ENCODE peak calls at places on chromosome X, in nine cellular contexts. One of them, this sample, is unnamed.

GRCh38 chrX:3166670-3167455 is 125.6 kb downstream of the ARSF start:
- DNase-seq in left ventricle myocardium superior: no peak
- DNase-seq in HCEC 1CT: peak
- DNase-seq in tibial artery: no peak
- DNase-seq in neuronal stem cell: no peak
- DNase-seq in ecto neural progenitor cell: no peak
- DNase-seq in stimulated activated CD4-positive, alpha-beta T cell treated with anti-CD3 and anti-CD28 coated beads, Interleukin-1b, Interleukin-23, amount 100 ng/mL, for 48 hours: no peak
- DNase-seq in OCI-LY7: no peak
- DNase-seq in cardiac muscle cell: no peak
- DNase-seq in this sample: no peak

GRCh38 chrX:2427737-2428136 is 73.0 kb downstream of the DHRSX start:
- DNase-seq in left ventricle myocardium superior: no peak
- DNase-seq in HCEC 1CT: no peak
- DNase-seq in tibial artery: no peak
- DNase-seq in neuronal stem cell: no peak
- DNase-seq in ecto neural progenitor cell: no peak
- DNase-seq in stimulated activated CD4-positive, alpha-beta T cell treated with anti-CD3 and anti-CD28 coated beads, Interleukin-1b, Interleukin-23, amount 100 ng/mL, for 48 hours: no peak
- DNase-seq in OCI-LY7: no peak
- DNase-seq in cardiac muscle cell: no peak
- DNase-seq in this sample: no peak

GRCh38 chrX:118116308-118117068 is at the start of gene KLHL13:
- DNase-seq in left ventricle myocardium superior: peak
- DNase-seq in HCEC 1CT: no peak
- DNase-seq in tibial artery: peak
- DNase-seq in neuronal stem cell: peak
- DNase-seq in ecto neural progenitor cell: peak
- DNase-seq in stimulated activated CD4-positive, alpha-beta T cell treated with anti-CD3 and anti-CD28 coated beads, Interleukin-1b, Interleukin-23, amount 100 ng/mL, for 48 hours: peak
- DNase-seq in OCI-LY7: no peak
- DNase-seq in cardiac muscle cell: peak
- DNase-seq in this sample: peak

GRCh38 chrX:37594755-37595382 is 23.4 kb downstream of the LANCL3 start:
- DNase-seq in left ventricle myocardium superior: no peak
- DNase-seq in HCEC 1CT: no peak
- DNase-seq in tibial artery: no peak
- DNase-seq in neuronal stem cell: no peak
- DNase-seq in ecto neural progenitor cell: no peak
- DNase-seq in stimulated activated CD4-positive, alpha-beta T cell treated with anti-CD3 and anti-CD28 coated beads, Interleukin-1b, Interleukin-23, amount 100 ng/mL, for 48 hours: no peak
- DNase-seq in OCI-LY7: no peak
- DNase-seq in cardiac muscle cell: no peak
- DNase-seq in this sample: no peak

GRCh38 chrX:69229436-69229835 is 64.2 kb upstream of the PJA1 start:
- DNase-seq in left ventricle myocardium superior: no peak
- DNase-seq in HCEC 1CT: peak
- DNase-seq in tibial artery: no peak
- DNase-seq in neuronal stem cell: no peak
- DNase-seq in ecto neural progenitor cell: no peak
- DNase-seq in stimulated activated CD4-positive, alpha-beta T cell treated with anti-CD3 and anti-CD28 coated beads, Interleukin-1b, Interleukin-23, amount 100 ng/mL, for 48 hours: no peak
- DNase-seq in OCI-LY7: no peak
- DNase-seq in cardiac muscle cell: no peak
- DNase-seq in this sample: no peak

GRCh38 chrX:21740329-21741274 is 17.3 kb downstream of the SMPX start:
- DNase-seq in left ventricle myocardium superior: peak
- DNase-seq in HCEC 1CT: no peak
- DNase-seq in tibial artery: peak
- DNase-seq in neuronal stem cell: no peak
- DNase-seq in ecto neural progenitor cell: no peak
- DNase-seq in stimulated activated CD4-positive, alpha-beta T cell treated with anti-CD3 and anti-CD28 coated beads, Interleukin-1b, Interleukin-23, amount 100 ng/mL, for 48 hours: no peak
- DNase-seq in OCI-LY7: no peak
- DNase-seq in cardiac muscle cell: peak
- DNase-seq in this sample: no peak

GRCh38 chrX:45850197-45850774 is 649.6 kb upstream of the DIPK2B start:
- DNase-seq in left ventricle myocardium superior: no peak
- DNase-seq in HCEC 1CT: no peak
- DNase-seq in tibial artery: no peak
- DNase-seq in neuronal stem cell: no peak
- DNase-seq in ecto neural progenitor cell: peak
- DNase-seq in stimulated activated CD4-positive, alpha-beta T cell treated with anti-CD3 and anti-CD28 coated beads, Interleukin-1b, Interleukin-23, amount 100 ng/mL, for 48 hours: peak
- DNase-seq in OCI-LY7: no peak
- DNase-seq in cardiac muscle cell: peak
- DNase-seq in this sample: peak

GRCh38 chrX:16023790-16024734 is 99.3 kb upstream of the GRPR start:
- DNase-seq in left ventricle myocardium superior: no peak
- DNase-seq in HCEC 1CT: peak
- DNase-seq in tibial artery: no peak
- DNase-seq in neuronal stem cell: peak
- DNase-seq in ecto neural progenitor cell: no peak
- DNase-seq in stimulated activated CD4-positive, alpha-beta T cell treated with anti-CD3 and anti-CD28 coated beads, Interleukin-1b, Interleukin-23, amount 100 ng/mL, for 48 hours: no peak
- DNase-seq in OCI-LY7: no peak
- DNase-seq in cardiac muscle cell: no peak
- DNase-seq in this sample: no peak

GRCh38 chrX:20487227-20487626 is 220.5 kb upstream of the RPS6KA3 start:
- DNase-seq in left ventricle myocardium superior: no peak
- DNase-seq in HCEC 1CT: peak
- DNase-seq in tibial artery: no peak
- DNase-seq in neuronal stem cell: no peak
- DNase-seq in ecto neural progenitor cell: no peak
- DNase-seq in stimulated activated CD4-positive, alpha-beta T cell treated with anti-CD3 and anti-CD28 coated beads, Interleukin-1b, Interleukin-23, amount 100 ng/mL, for 48 hours: no peak
- DNase-seq in OCI-LY7: no peak
- DNase-seq in cardiac muscle cell: no peak
- DNase-seq in this sample: no peak

GRCh38 chrX:69182818-69183375 is 17.6 kb upstream of the PJA1 start:
- DNase-seq in left ventricle myocardium superior: no peak
- DNase-seq in HCEC 1CT: no peak
- DNase-seq in tibial artery: no peak
- DNase-seq in neuronal stem cell: no peak
- DNase-seq in ecto neural progenitor cell: no peak
- DNase-seq in stimulated activated CD4-positive, alpha-beta T cell treated with anti-CD3 and anti-CD28 coated beads, Interleukin-1b, Interleukin-23, amount 100 ng/mL, for 48 hours: no peak
- DNase-seq in OCI-LY7: no peak
- DNase-seq in cardiac muscle cell: no peak
- DNase-seq in this sample: no peak

GRCh38 chrX:128458888-128459287 is 406.7 kb upstream of the ACTRT1 start:
- DNase-seq in left ventricle myocardium superior: no peak
- DNase-seq in HCEC 1CT: no peak
- DNase-seq in tibial artery: no peak
- DNase-seq in neuronal stem cell: no peak
- DNase-seq in ecto neural progenitor cell: no peak
- DNase-seq in stimulated activated CD4-positive, alpha-beta T cell treated with anti-CD3 and anti-CD28 coated beads, Interleukin-1b, Interleukin-23, amount 100 ng/mL, for 48 hours: no peak
- DNase-seq in OCI-LY7: no peak
- DNase-seq in cardiac muscle cell: no peak
- DNase-seq in this sample: no peak